ENCODE peak calls at places on chromosomes 16 and 17, in six cellular contexts. One of them, this sample, is unnamed.

GRCh38 chr17:75288784-75289121 is 480 bp downstream of the SLC25A19 start:
- DNase-seq in foreskin keratinocyte: no peak
- DNase-seq in heart left ventricle: no peak
- DNase-seq in fibroblast of the aortic adventitia: no peak
- DNase-seq in fibroblast of lung: no peak
- DNase-seq in RWPE1: peak
- DNase-seq in this sample: no peak

GRCh38 chr16:81491522-81492188 is 47.0 kb downstream of the CMIP start:
- DNase-seq in RWPE1: no peak
- DNase-seq in fibroblast of lung: peak
- DNase-seq in foreskin keratinocyte: no peak
- DNase-seq in heart left ventricle: no peak
- DNase-seq in fibroblast of the aortic adventitia: peak
- DNase-seq in this sample: peak

GRCh38 chr17:81039854-81040758 is 5.2 kb downstream of the BAIAP2 start:
- DNase-seq in foreskin keratinocyte: no peak
- DNase-seq in fibroblast of lung: peak
- DNase-seq in RWPE1: peak
- DNase-seq in fibroblast of the aortic adventitia: peak
- DNase-seq in heart left ventricle: no peak
- DNase-seq in this sample: peak

GRCh38 chr17:4154201-4154600 is 11.2 kb downstream of the CYB5D2 start:
- DNase-seq in fibroblast of the aortic adventitia: no peak
- DNase-seq in fibroblast of lung: no peak
- DNase-seq in heart left ventricle: no peak
- DNase-seq in RWPE1: no peak
- DNase-seq in foreskin keratinocyte: no peak
- DNase-seq in this sample: no peak

GRCh38 chr17:46180895-46181279 is 12.3 kb downstream of the KANSL1 start:
- DNase-seq in fibroblast of lung: no peak
- DNase-seq in RWPE1: no peak
- DNase-seq in fibroblast of the aortic adventitia: no peak
- DNase-seq in foreskin keratinocyte: no peak
- DNase-seq in heart left ventricle: no peak
- DNase-seq in this sample: no peak

GRCh38 chr17:75105269-75106080 is 4.3 kb upstream of the ARMC7 start:
- DNase-seq in RWPE1: peak
- DNase-seq in fibroblast of lung: peak
- DNase-seq in foreskin keratinocyte: no peak
- DNase-seq in heart left ventricle: no peak
- DNase-seq in fibroblast of the aortic adventitia: peak
- DNase-seq in this sample: peak

GRCh38 chr16:19884611-19885455 is at the start of gene GPRC5B:
- DNase-seq in RWPE1: peak
- DNase-seq in heart left ventricle: peak
- DNase-seq in fibroblast of the aortic adventitia: peak
- DNase-seq in fibroblast of lung: peak
- DNase-seq in foreskin keratinocyte: no peak
- DNase-seq in this sample: no peak

GRCh38 chr17:31918701-31919128 is 17.2 kb upstream of the UTP6 start:
- DNase-seq in foreskin keratinocyte: no peak
- DNase-seq in RWPE1: no peak
- DNase-seq in fibroblast of lung: peak
- DNase-seq in fibroblast of the aortic adventitia: no peak
- DNase-seq in heart left ventricle: no peak
- DNase-seq in this sample: no peak

GRCh38 chr17:82970818-82971610 is 108.4 kb upstream of the METRNL start:
- DNase-seq in heart left ventricle: no peak
- DNase-seq in foreskin keratinocyte: no peak
- DNase-seq in fibroblast of the aortic adventitia: no peak
- DNase-seq in RWPE1: no peak
- DNase-seq in fibroblast of lung: no peak
- DNase-seq in this sample: no peak

GRCh38 chr16:85222151-85222863 is 110.0 kb upstream of the CIBAR2 start:
- DNase-seq in foreskin keratinocyte: no peak
- DNase-seq in heart left ventricle: no peak
- DNase-seq in RWPE1: no peak
- DNase-seq in fibroblast of lung: no peak
- DNase-seq in fibroblast of the aortic adventitia: no peak
- DNase-seq in this sample: no peak

GRCh38 chr17:82330322-82331239 is 3.0 kb downstream of the SECTM1 start:
- DNase-seq in heart left ventricle: no peak
- DNase-seq in foreskin keratinocyte: no peak
- DNase-seq in fibroblast of the aortic adventitia: peak
- DNase-seq in RWPE1: peak
- DNase-seq in fibroblast of lung: peak
- DNase-seq in this sample: no peak

GRCh38 chr17:42286411-42287295 is 1.6 kb upstream of the STAT5A start:
- DNase-seq in heart left ventricle: peak
- DNase-seq in fibroblast of lung: no peak
- DNase-seq in RWPE1: no peak
- DNase-seq in foreskin keratinocyte: no peak
- DNase-seq in fibroblast of the aortic adventitia: no peak
- DNase-seq in this sample: no peak

GRCh38 chr16:84830765-84831384 is 11.1 kb downstream of the CRISPLD2 start:
- DNase-seq in fibroblast of the aortic adventitia: no peak
- DNase-seq in foreskin keratinocyte: no peak
- DNase-seq in fibroblast of lung: no peak
- DNase-seq in heart left ventricle: no peak
- DNase-seq in RWPE1: no peak
- DNase-seq in this sample: no peak

GRCh38 chr17:57925361-57925990 is 29.7 kb downstream of the CUEDC1 start:
- DNase-seq in foreskin keratinocyte: no peak
- DNase-seq in heart left ventricle: no peak
- DNase-seq in RWPE1: no peak
- DNase-seq in fibroblast of lung: no peak
- DNase-seq in fibroblast of the aortic adventitia: no peak
- DNase-seq in this sample: no peak

GRCh38 chr17:74760404-74761105 is 12.1 kb downstream of the NHERF1 start:
- DNase-seq in RWPE1: peak
- DNase-seq in foreskin keratinocyte: peak
- DNase-seq in fibroblast of the aortic adventitia: no peak
- DNase-seq in heart left ventricle: no peak
- DNase-seq in fibroblast of lung: no peak
- DNase-seq in this sample: no peak

GRCh38 chr17:33233855-33234228 is 59.3 kb downstream of the ASIC2 start:
- DNase-seq in RWPE1: no peak
- DNase-seq in heart left ventricle: no peak
- DNase-seq in fibroblast of the aortic adventitia: no peak
- DNase-seq in fibroblast of lung: peak
- DNase-seq in foreskin keratinocyte: no peak
- DNase-seq in this sample: no peak

GRCh38 chr16:56869513-56870270 is 4.7 kb downstream of the SLC12A3 start:
- DNase-seq in heart left ventricle: no peak
- DNase-seq in RWPE1: no peak
- DNase-seq in foreskin keratinocyte: no peak
- DNase-seq in fibroblast of lung: no peak
- DNase-seq in fibroblast of the aortic adventitia: no peak
- DNase-seq in this sample: peak

GRCh38 chr17:3890082-3890892 is 2.6 kb downstream of the CAMKK1 start:
- DNase-seq in fibroblast of the aortic adventitia: peak
- DNase-seq in RWPE1: peak
- DNase-seq in foreskin keratinocyte: no peak
- DNase-seq in fibroblast of lung: peak
- DNase-seq in heart left ventricle: peak
- DNase-seq in this sample: peak

GRCh38 chr17:83124871-83125514 is 45.6 kb downstream of the METRNL start:
- DNase-seq in heart left ventricle: peak
- DNase-seq in foreskin keratinocyte: no peak
- DNase-seq in fibroblast of lung: no peak
- DNase-seq in fibroblast of the aortic adventitia: no peak
- DNase-seq in RWPE1: no peak
- DNase-seq in this sample: no peak

GRCh38 chr17:32471652-32472051 is 15.1 kb upstream of the CDK5R1 start:
- DNase-seq in fibroblast of lung: no peak
- DNase-seq in RWPE1: no peak
- DNase-seq in fibroblast of the aortic adventitia: no peak
- DNase-seq in heart left ventricle: no peak
- DNase-seq in foreskin keratinocyte: no peak
- DNase-seq in this sample: no peak

GRCh38 chr16:84071151-84071550 is 28.6 kb upstream of the SLC38A8 start:
- DNase-seq in RWPE1: no peak
- DNase-seq in fibroblast of the aortic adventitia: no peak
- DNase-seq in fibroblast of lung: no peak
- DNase-seq in heart left ventricle: no peak
- DNase-seq in foreskin keratinocyte: no peak
- DNase-seq in this sample: no peak

GRCh38 chr16:24145927-24146326 is 110.2 kb upstream of the CACNG3 start:
- DNase-seq in fibroblast of the aortic adventitia: no peak
- DNase-seq in fibroblast of lung: no peak
- DNase-seq in heart left ventricle: no peak
- DNase-seq in RWPE1: no peak
- DNase-seq in foreskin keratinocyte: no peak
- DNase-seq in this sample: no peak

DNA sequence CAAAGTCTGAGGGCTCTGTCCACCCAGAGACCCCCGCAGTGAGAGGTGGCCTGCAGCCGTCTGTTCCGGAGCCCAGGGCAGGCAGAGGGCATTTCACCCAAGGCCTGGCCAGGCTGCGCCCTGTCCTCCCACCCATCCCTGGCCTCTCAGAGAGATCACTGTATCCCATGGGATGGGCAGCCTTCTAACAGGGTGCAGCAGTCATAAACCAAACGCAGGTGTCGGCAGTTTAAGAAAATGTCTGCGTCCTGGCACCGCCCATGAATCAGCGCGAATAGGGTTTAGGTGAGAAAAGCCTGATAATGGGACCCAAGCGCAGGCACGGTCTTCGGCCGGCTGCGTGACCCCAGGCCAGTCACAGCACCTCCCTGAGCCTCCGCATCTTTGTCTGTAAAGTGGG is 5.4 kb downstream of the CYBA start:
- DNase-seq in RWPE1: no peak
- DNase-seq in fibroblast of the aortic adventitia: no peak
- DNase-seq in foreskin keratinocyte: no peak
- DNase-seq in fibroblast of lung: no peak
- DNase-seq in heart left ventricle: no peak
- DNase-seq in this sample: no peak
- TF ChIP-seq CTCF in RWPE1: no peak
- TF ChIP-seq CTCF in fibroblast of the aortic adventitia: no peak
- TF ChIP-seq CTCF in foreskin keratinocyte: no peak
- TF ChIP-seq CTCF in fibroblast of lung: no peak
- TF ChIP-seq CTCF in heart left ventricle: no peak
- TF ChIP-seq CTCF in this sample: no peak

DNA sequence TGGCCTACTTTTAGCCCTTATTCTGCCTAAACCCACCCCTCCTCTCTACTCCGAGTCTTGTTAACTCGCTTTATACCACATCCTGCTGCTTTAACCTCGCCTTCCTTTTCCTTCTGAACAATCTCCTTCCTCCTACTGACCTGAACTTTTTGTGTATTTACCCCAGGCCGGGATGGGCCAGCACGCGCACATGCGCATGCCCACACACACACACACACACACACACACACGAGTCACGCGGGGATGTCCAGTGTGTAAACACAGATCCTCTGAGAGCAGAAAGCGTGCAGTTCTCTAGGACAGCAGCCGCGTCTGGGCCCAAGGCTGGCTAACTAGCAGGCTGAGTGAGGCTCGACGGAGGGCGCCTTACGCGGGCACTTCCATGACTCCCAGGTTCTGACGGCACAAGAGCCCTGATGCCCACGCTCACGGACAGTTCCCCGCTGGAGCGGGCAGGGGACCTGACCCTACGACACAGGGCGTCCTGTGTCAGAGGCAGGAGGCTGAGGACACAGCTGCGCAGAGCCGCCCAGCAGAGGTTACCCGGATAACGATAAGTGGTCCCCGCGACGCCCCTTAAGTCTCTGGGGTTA is 610 bp downstream of the PIK3R5 start:
- DNase-seq in fibroblast of lung: no peak
- DNase-seq in foreskin keratinocyte: no peak
- DNase-seq in fibroblast of the aortic adventitia: no peak
- DNase-seq in heart left ventricle: no peak
- DNase-seq in RWPE1: no peak
- DNase-seq in this sample: no peak
- TF ChIP-seq CTCF in fibroblast of lung: no peak
- TF ChIP-seq CTCF in foreskin keratinocyte: no peak
- TF ChIP-seq CTCF in fibroblast of the aortic adventitia: no peak
- TF ChIP-seq CTCF in heart left ventricle: no peak
- TF ChIP-seq CTCF in RWPE1: no peak
- TF ChIP-seq CTCF in this sample: no peak

GRCh38 chr17:77957215-77957868 is 1.2 kb upstream of the TNRC6C start:
- DNase-seq in RWPE1: no peak
- DNase-seq in fibroblast of lung: peak
- DNase-seq in foreskin keratinocyte: no peak
- DNase-seq in heart left ventricle: no peak
- DNase-seq in fibroblast of the aortic adventitia: peak
- DNase-seq in this sample: no peak

GRCh38 chr17:77959926-77960521 is 1.5 kb downstream of the TNRC6C start:
- DNase-seq in fibroblast of the aortic adventitia: peak
- DNase-seq in heart left ventricle: no peak
- DNase-seq in foreskin keratinocyte: no peak
- DNase-seq in fibroblast of lung: peak
- DNase-seq in RWPE1: peak
- DNase-seq in this sample: no peak

GRCh38 chr17:77959216-77959925 is 868 bp downstream of the TNRC6C start:
- DNase-seq in heart left ventricle: no peak
- DNase-seq in fibroblast of the aortic adventitia: peak
- DNase-seq in fibroblast of lung: peak
- DNase-seq in foreskin keratinocyte: no peak
- DNase-seq in RWPE1: peak
- DNase-seq in this sample: no peak

GRCh38 chr17:77958716-77959215 is 263 bp downstream of the TNRC6C start:
- DNase-seq in fibroblast of lung: no peak
- DNase-seq in RWPE1: peak
- DNase-seq in fibroblast of the aortic adventitia: no peak
- DNase-seq in heart left ventricle: no peak
- DNase-seq in foreskin keratinocyte: no peak
- DNase-seq in this sample: no peak

GRCh38 chr17:77957869-77958715 is at the start of gene TNRC6C:
- DNase-seq in foreskin keratinocyte: peak
- DNase-seq in RWPE1: peak
- DNase-seq in fibroblast of the aortic adventitia: peak
- DNase-seq in fibroblast of lung: peak
- DNase-seq in heart left ventricle: peak
- DNase-seq in this sample: peak
- TF ChIP-seq CTCF in foreskin keratinocyte: peak
- TF ChIP-seq CTCF in RWPE1: peak
- TF ChIP-seq CTCF in fibroblast of the aortic adventitia: peak
- TF ChIP-seq CTCF in fibroblast of lung: no peak
- TF ChIP-seq CTCF in heart left ventricle: no peak
- TF ChIP-seq CTCF in this sample: peak

GRCh38 chr17:69305177-69305576 is 21.8 kb downstream of the ABCA5 start:
- DNase-seq in RWPE1: no peak
- DNase-seq in fibroblast of lung: no peak
- DNase-seq in foreskin keratinocyte: no peak
- DNase-seq in fibroblast of the aortic adventitia: no peak
- DNase-seq in heart left ventricle: no peak
- DNase-seq in this sample: no peak

GRCh38 chr17:69302682-69303081 is 24.3 kb downstream of the ABCA5 start:
- DNase-seq in heart left ventricle: no peak
- DNase-seq in foreskin keratinocyte: no peak
- DNase-seq in fibroblast of the aortic adventitia: no peak
- DNase-seq in fibroblast of lung: no peak
- DNase-seq in RWPE1: no peak
- DNase-seq in this sample: no peak

DNA sequence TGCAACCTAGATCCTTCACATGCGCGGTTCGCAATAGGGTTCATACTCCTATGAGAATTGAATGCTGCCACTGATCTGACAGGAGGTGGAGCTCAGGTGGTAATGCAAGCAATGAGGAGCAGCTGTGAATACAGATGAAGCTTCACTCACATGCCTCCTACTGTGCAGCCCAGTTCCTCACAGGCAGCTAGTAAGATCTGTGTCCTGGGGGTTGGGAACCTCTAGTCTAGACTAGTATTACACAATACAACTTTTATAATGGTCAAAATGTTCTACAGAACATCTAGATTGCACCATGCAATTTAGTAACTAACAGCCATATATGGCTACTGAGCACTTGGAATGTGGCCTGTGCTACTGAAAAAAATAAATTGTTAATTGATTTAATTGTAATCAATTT is 26.7 kb downstream of the ABCA5 start:
- DNase-seq in fibroblast of lung: no peak
- DNase-seq in heart left ventricle: no peak
- DNase-seq in fibroblast of the aortic adventitia: no peak
- DNase-seq in foreskin keratinocyte: no peak
- DNase-seq in RWPE1: no peak
- DNase-seq in this sample: no peak
- TF ChIP-seq CTCF in fibroblast of lung: no peak
- TF ChIP-seq CTCF in heart left ventricle: no peak
- TF ChIP-seq CTCF in fibroblast of the aortic adventitia: no peak
- TF ChIP-seq CTCF in foreskin keratinocyte: no peak
- TF ChIP-seq CTCF in RWPE1: no peak
- TF ChIP-seq CTCF in this sample: no peak

This sample was measured in HFFc6.